ENCODE peak calls at places on chromosomes 7 and 10, in nine cellular contexts. One of them, this sample, is unnamed.

GRCh38 chr10:47257396-47258120 is 42.4 kb upstream of the GDF10 start:
- DNase-seq in H9: no peak
- DNase-seq in B cell: no peak
- DNase-seq in BE2C: no peak
- DNase-seq in dorsolateral prefrontal cortex: no peak
- DNase-seq in hepatocyte: no peak
- DNase-seq in brain microvascular endothelial cell: peak
- DNase-seq in endothelial cell: no peak
- DNase-seq in activated B cell treated with CpG ODN at 0.5 μM for 24 hours: no peak
- DNase-seq in this sample: no peak

GRCh38 chr7:7693881-7694280 is 24.5 kb downstream of the RPA3 start:
- DNase-seq in hepatocyte: no peak
- DNase-seq in activated B cell treated with CpG ODN at 0.5 μM for 24 hours: no peak
- DNase-seq in endothelial cell: no peak
- DNase-seq in B cell: no peak
- DNase-seq in BE2C: no peak
- DNase-seq in brain microvascular endothelial cell: peak
- DNase-seq in dorsolateral prefrontal cortex: no peak
- DNase-seq in H9: no peak
- DNase-seq in this sample: no peak

GRCh38 chr7:15314922-15315321 is 246.9 kb downstream of the AGMO start:
- DNase-seq in dorsolateral prefrontal cortex: no peak
- DNase-seq in hepatocyte: no peak
- DNase-seq in activated B cell treated with CpG ODN at 0.5 μM for 24 hours: no peak
- DNase-seq in BE2C: no peak
- DNase-seq in brain microvascular endothelial cell: no peak
- DNase-seq in H9: no peak
- DNase-seq in B cell: no peak
- DNase-seq in endothelial cell: no peak
- DNase-seq in this sample: no peak

GRCh38 chr7:131497454-131497853 is 59.0 kb downstream of the PODXL start:
- DNase-seq in hepatocyte: no peak
- DNase-seq in H9: no peak
- DNase-seq in activated B cell treated with CpG ODN at 0.5 μM for 24 hours: no peak
- DNase-seq in B cell: no peak
- DNase-seq in endothelial cell: no peak
- DNase-seq in brain microvascular endothelial cell: no peak
- DNase-seq in dorsolateral prefrontal cortex: no peak
- DNase-seq in BE2C: no peak
- DNase-seq in this sample: no peak

GRCh38 chr10:84783386-84783785 is 455.0 kb downstream of the CCSER2 start:
- DNase-seq in B cell: no peak
- DNase-seq in dorsolateral prefrontal cortex: no peak
- DNase-seq in activated B cell treated with CpG ODN at 0.5 μM for 24 hours: no peak
- DNase-seq in brain microvascular endothelial cell: peak
- DNase-seq in H9: peak
- DNase-seq in hepatocyte: peak
- DNase-seq in endothelial cell: peak
- DNase-seq in BE2C: peak
- DNase-seq in this sample: peak

GRCh38 chr7:27193335-27194001 is 6.4 kb downstream of the HOXA13 start:
- DNase-seq in BE2C: no peak
- DNase-seq in activated B cell treated with CpG ODN at 0.5 μM for 24 hours: no peak
- DNase-seq in dorsolateral prefrontal cortex: no peak
- DNase-seq in hepatocyte: no peak
- DNase-seq in endothelial cell: no peak
- DNase-seq in brain microvascular endothelial cell: no peak
- DNase-seq in H9: peak
- DNase-seq in B cell: peak
- DNase-seq in this sample: no peak

GRCh38 chr10:91820144-91820543 is 21.9 kb downstream of the TNKS2 start:
- DNase-seq in activated B cell treated with CpG ODN at 0.5 μM for 24 hours: no peak
- DNase-seq in brain microvascular endothelial cell: peak
- DNase-seq in endothelial cell: no peak
- DNase-seq in dorsolateral prefrontal cortex: no peak
- DNase-seq in BE2C: no peak
- DNase-seq in B cell: no peak
- DNase-seq in H9: no peak
- DNase-seq in hepatocyte: no peak
- DNase-seq in this sample: no peak

GRCh38 chr7:102412548-102412947 is 16.4 kb downstream of the PRKRIP1 start:
- DNase-seq in BE2C: peak
- DNase-seq in endothelial cell: no peak
- DNase-seq in dorsolateral prefrontal cortex: peak
- DNase-seq in H9: peak
- DNase-seq in hepatocyte: no peak
- DNase-seq in B cell: no peak
- DNase-seq in brain microvascular endothelial cell: peak
- DNase-seq in activated B cell treated with CpG ODN at 0.5 μM for 24 hours: no peak
- DNase-seq in this sample: no peak

GRCh38 chr10:118272090-118272775 is 69.9 kb downstream of the FAM204A start:
- DNase-seq in hepatocyte: peak
- DNase-seq in brain microvascular endothelial cell: no peak
- DNase-seq in B cell: no peak
- DNase-seq in activated B cell treated with CpG ODN at 0.5 μM for 24 hours: no peak
- DNase-seq in endothelial cell: no peak
- DNase-seq in dorsolateral prefrontal cortex: no peak
- DNase-seq in H9: no peak
- DNase-seq in BE2C: no peak
- DNase-seq in this sample: no peak

GRCh38 chr10:10533417-10533816 is 484.3 kb upstream of the CELF2 start:
- DNase-seq in B cell: no peak
- DNase-seq in activated B cell treated with CpG ODN at 0.5 μM for 24 hours: no peak
- DNase-seq in BE2C: no peak
- DNase-seq in hepatocyte: peak
- DNase-seq in dorsolateral prefrontal cortex: no peak
- DNase-seq in endothelial cell: no peak
- DNase-seq in H9: no peak
- DNase-seq in brain microvascular endothelial cell: no peak
- DNase-seq in this sample: no peak

GRCh38 chr7:50497968-50498367 is 47.8 kb upstream of the FIGNL1 start:
- DNase-seq in activated B cell treated with CpG ODN at 0.5 μM for 24 hours: no peak
- DNase-seq in BE2C: peak
- DNase-seq in B cell: no peak
- DNase-seq in endothelial cell: no peak
- DNase-seq in dorsolateral prefrontal cortex: no peak
- DNase-seq in brain microvascular endothelial cell: no peak
- DNase-seq in H9: no peak
- DNase-seq in hepatocyte: no peak
- DNase-seq in this sample: no peak

GRCh38 chr7:26369519-26370385 is 78.1 kb downstream of the SNX10 start:
- DNase-seq in brain microvascular endothelial cell: peak
- DNase-seq in BE2C: peak
- DNase-seq in B cell: no peak
- DNase-seq in endothelial cell: peak
- DNase-seq in hepatocyte: peak
- DNase-seq in dorsolateral prefrontal cortex: no peak
- DNase-seq in H9: no peak
- DNase-seq in activated B cell treated with CpG ODN at 0.5 μM for 24 hours: no peak
- DNase-seq in this sample: no peak

GRCh38 chr7:16847381-16847860 is 34.4 kb downstream of the AGR3 start:
- DNase-seq in brain microvascular endothelial cell: peak
- DNase-seq in H9: no peak
- DNase-seq in dorsolateral prefrontal cortex: no peak
- DNase-seq in B cell: no peak
- DNase-seq in hepatocyte: peak
- DNase-seq in endothelial cell: no peak
- DNase-seq in BE2C: no peak
- DNase-seq in activated B cell treated with CpG ODN at 0.5 μM for 24 hours: no peak
- DNase-seq in this sample: no peak

GRCh38 chr10:8138471-8138870 is 84.0 kb downstream of the GATA3 start:
- DNase-seq in brain microvascular endothelial cell: no peak
- DNase-seq in dorsolateral prefrontal cortex: no peak
- DNase-seq in endothelial cell: no peak
- DNase-seq in hepatocyte: no peak
- DNase-seq in BE2C: no peak
- DNase-seq in B cell: no peak
- DNase-seq in activated B cell treated with CpG ODN at 0.5 μM for 24 hours: no peak
- DNase-seq in H9: no peak
- DNase-seq in this sample: no peak

GRCh38 chr7:431658-432111 is 88.0 kb downstream of the PDGFA start:
- DNase-seq in brain microvascular endothelial cell: no peak
- DNase-seq in BE2C: no peak
- DNase-seq in H9: no peak
- DNase-seq in hepatocyte: no peak
- DNase-seq in endothelial cell: no peak
- DNase-seq in B cell: no peak
- DNase-seq in dorsolateral prefrontal cortex: peak
- DNase-seq in activated B cell treated with CpG ODN at 0.5 μM for 24 hours: no peak
- DNase-seq in this sample: no peak

GRCh38 chr10:94627511-94627910 is 56.0 kb upstream of the CYP2C18 start:
- DNase-seq in BE2C: no peak
- DNase-seq in brain microvascular endothelial cell: no peak
- DNase-seq in endothelial cell: no peak
- DNase-seq in B cell: no peak
- DNase-seq in H9: no peak
- DNase-seq in dorsolateral prefrontal cortex: no peak
- DNase-seq in hepatocyte: no peak
- DNase-seq in activated B cell treated with CpG ODN at 0.5 μM for 24 hours: no peak
- DNase-seq in this sample: no peak

GRCh38 chr10:90779573-90779972 is 78.3 kb downstream of the HTR7 start:
- DNase-seq in activated B cell treated with CpG ODN at 0.5 μM for 24 hours: no peak
- DNase-seq in dorsolateral prefrontal cortex: no peak
- DNase-seq in hepatocyte: no peak
- DNase-seq in H9: no peak
- DNase-seq in brain microvascular endothelial cell: no peak
- DNase-seq in BE2C: peak
- DNase-seq in endothelial cell: no peak
- DNase-seq in B cell: no peak
- DNase-seq in this sample: no peak

GRCh38 chr10:28094121-28094520 is 95.2 kb upstream of the ODAD2 start:
- DNase-seq in endothelial cell: no peak
- DNase-seq in BE2C: no peak
- DNase-seq in dorsolateral prefrontal cortex: no peak
- DNase-seq in H9: no peak
- DNase-seq in activated B cell treated with CpG ODN at 0.5 μM for 24 hours: no peak
- DNase-seq in brain microvascular endothelial cell: no peak
- DNase-seq in hepatocyte: no peak
- DNase-seq in B cell: no peak
- DNase-seq in this sample: no peak

GRCh38 chr7:47576909-47577255 is 5.0 kb downstream of the TNS3 start:
- DNase-seq in dorsolateral prefrontal cortex: no peak
- DNase-seq in H9: no peak
- DNase-seq in endothelial cell: no peak
- DNase-seq in hepatocyte: no peak
- DNase-seq in activated B cell treated with CpG ODN at 0.5 μM for 24 hours: no peak
- DNase-seq in BE2C: no peak
- DNase-seq in B cell: no peak
- DNase-seq in brain microvascular endothelial cell: no peak
- DNase-seq in this sample: no peak

GRCh38 chr7:143882020-143882610 is 19.9 kb downstream of the TCAF1 start:
- DNase-seq in dorsolateral prefrontal cortex: peak
- DNase-seq in brain microvascular endothelial cell: peak
- DNase-seq in activated B cell treated with CpG ODN at 0.5 μM for 24 hours: no peak
- DNase-seq in H9: peak
- DNase-seq in BE2C: peak
- DNase-seq in hepatocyte: peak
- DNase-seq in B cell: no peak
- DNase-seq in endothelial cell: no peak
- DNase-seq in this sample: no peak

GRCh38 chr7:132286836-132287235 is 289.4 kb downstream of the PLXNA4 start:
- DNase-seq in activated B cell treated with CpG ODN at 0.5 μM for 24 hours: no peak
- DNase-seq in endothelial cell: no peak
- DNase-seq in B cell: no peak
- DNase-seq in hepatocyte: no peak
- DNase-seq in dorsolateral prefrontal cortex: no peak
- DNase-seq in brain microvascular endothelial cell: no peak
- DNase-seq in BE2C: no peak
- DNase-seq in H9: no peak
- DNase-seq in this sample: no peak

GRCh38 chr10:131921191-131921590 is 20.4 kb downstream of the PPP2R2D start:
- DNase-seq in endothelial cell: no peak
- DNase-seq in BE2C: no peak
- DNase-seq in B cell: no peak
- DNase-seq in brain microvascular endothelial cell: no peak
- DNase-seq in activated B cell treated with CpG ODN at 0.5 μM for 24 hours: no peak
- DNase-seq in dorsolateral prefrontal cortex: peak
- DNase-seq in hepatocyte: no peak
- DNase-seq in H9: peak
- DNase-seq in this sample: no peak

GRCh38 chr7:128030999-128031681 is at the start of gene LRRC4:
- DNase-seq in H9: peak
- DNase-seq in dorsolateral prefrontal cortex: no peak
- DNase-seq in B cell: no peak
- DNase-seq in hepatocyte: peak
- DNase-seq in brain microvascular endothelial cell: no peak
- DNase-seq in activated B cell treated with CpG ODN at 0.5 μM for 24 hours: peak
- DNase-seq in BE2C: peak
- DNase-seq in endothelial cell: peak
- DNase-seq in this sample: peak
- TF ChIP-seq CTCF in H9: peak
- TF ChIP-seq CTCF in dorsolateral prefrontal cortex: no peak
- TF ChIP-seq CTCF in B cell: no peak
- TF ChIP-seq CTCF in hepatocyte: peak
- TF ChIP-seq CTCF in brain microvascular endothelial cell: peak
- TF ChIP-seq CTCF in activated B cell treated with CpG ODN at 0.5 μM for 24 hours: no peak
- TF ChIP-seq CTCF in BE2C: peak
- TF ChIP-seq CTCF in endothelial cell: no peak
- TF ChIP-seq CTCF in this sample: no peak

GRCh38 chr10:79203833-79204232 is 135.1 kb downstream of the ZMIZ1 start:
- DNase-seq in BE2C: peak
- DNase-seq in dorsolateral prefrontal cortex: peak
- DNase-seq in B cell: no peak
- DNase-seq in H9: no peak
- DNase-seq in brain microvascular endothelial cell: no peak
- DNase-seq in hepatocyte: no peak
- DNase-seq in activated B cell treated with CpG ODN at 0.5 μM for 24 hours: no peak
- DNase-seq in endothelial cell: no peak
- DNase-seq in this sample: no peak
- TF ChIP-seq CTCF in BE2C: peak
- TF ChIP-seq CTCF in dorsolateral prefrontal cortex: peak
- TF ChIP-seq CTCF in B cell: no peak
- TF ChIP-seq CTCF in H9: no peak
- TF ChIP-seq CTCF in brain microvascular endothelial cell: no peak
- TF ChIP-seq CTCF in hepatocyte: no peak
- TF ChIP-seq CTCF in activated B cell treated with CpG ODN at 0.5 μM for 24 hours: no peak
- TF ChIP-seq CTCF in endothelial cell: no peak
- TF ChIP-seq CTCF in this sample: no peak

GRCh38 chr10:43338117-43338516 is 33.3 kb upstream of the FXYD4 start:
- DNase-seq in H9: peak
- DNase-seq in hepatocyte: no peak
- DNase-seq in B cell: no peak
- DNase-seq in dorsolateral prefrontal cortex: no peak
- DNase-seq in BE2C: no peak
- DNase-seq in brain microvascular endothelial cell: no peak
- DNase-seq in endothelial cell: no peak
- DNase-seq in activated B cell treated with CpG ODN at 0.5 μM for 24 hours: no peak
- DNase-seq in this sample: no peak
- TF ChIP-seq CTCF in H9: peak
- TF ChIP-seq CTCF in hepatocyte: no peak
- TF ChIP-seq CTCF in B cell: no peak
- TF ChIP-seq CTCF in dorsolateral prefrontal cortex: no peak
- TF ChIP-seq CTCF in BE2C: no peak
- TF ChIP-seq CTCF in brain microvascular endothelial cell: peak
- TF ChIP-seq CTCF in endothelial cell: peak
- TF ChIP-seq CTCF in activated B cell treated with CpG ODN at 0.5 μM for 24 hours: no peak
- TF ChIP-seq CTCF in this sample: no peak

GRCh38 chr10:30186371-30186875 is 127.0 kb upstream of the JCAD start:
- DNase-seq in BE2C: no peak
- DNase-seq in brain microvascular endothelial cell: peak
- DNase-seq in activated B cell treated with CpG ODN at 0.5 μM for 24 hours: no peak
- DNase-seq in B cell: no peak
- DNase-seq in hepatocyte: peak
- DNase-seq in dorsolateral prefrontal cortex: no peak
- DNase-seq in endothelial cell: peak
- DNase-seq in H9: no peak
- DNase-seq in this sample: no peak
- TF ChIP-seq CTCF in BE2C: no peak
- TF ChIP-seq CTCF in brain microvascular endothelial cell: peak
- TF ChIP-seq CTCF in activated B cell treated with CpG ODN at 0.5 μM for 24 hours: no peak
- TF ChIP-seq CTCF in B cell: no peak
- TF ChIP-seq CTCF in hepatocyte: peak
- TF ChIP-seq CTCF in dorsolateral prefrontal cortex: no peak
- TF ChIP-seq CTCF in endothelial cell: no peak
- TF ChIP-seq CTCF in H9: no peak
- TF ChIP-seq CTCF in this sample: peak

This sample was measured in D721Med.